ENCODE peak calls at places on chromosomes 5 and 9, in nine cellular contexts. One of them, this sample, is unnamed. For H3K4me1, the result is how much of the 10 kb centered on the place peaks cover.

GRCh38 chr5:111453747-111454146 is 58.6 kb downstream of the STARD4 start:
- DNase-seq in OCI-LY7: no peak
- DNase-seq in IMR-90: peak
- DNase-seq in H9: no peak
- DNase-seq in lung: no peak
- DNase-seq in ovary: no peak
- DNase-seq in heart right ventricle: no peak
- DNase-seq in PC-3: no peak
- DNase-seq in pancreas: no peak
- DNase-seq in this sample: no peak

GRCh38 chr5:19767987-19768386 is 220.0 kb downstream of the CDH18 start:
- DNase-seq in IMR-90: no peak
- DNase-seq in PC-3: peak
- DNase-seq in H9: no peak
- DNase-seq in lung: no peak
- DNase-seq in OCI-LY7: no peak
- DNase-seq in ovary: no peak
- DNase-seq in heart right ventricle: no peak
- DNase-seq in pancreas: no peak
- DNase-seq in this sample: no peak

GRCh38 chr9:114308361-114308950 is 14.4 kb upstream of the ORM1 start:
- DNase-seq in heart right ventricle: no peak
- DNase-seq in ovary: peak
- DNase-seq in IMR-90: no peak
- DNase-seq in pancreas: no peak
- DNase-seq in H9: no peak
- DNase-seq in lung: no peak
- DNase-seq in OCI-LY7: no peak
- DNase-seq in PC-3: no peak
- DNase-seq in this sample: no peak

GRCh38 chr9:116287721-116288120 is 134.1 kb downstream of the PAPPA start:
- DNase-seq in lung: no peak
- DNase-seq in IMR-90: peak
- DNase-seq in ovary: no peak
- DNase-seq in H9: no peak
- DNase-seq in PC-3: peak
- DNase-seq in heart right ventricle: no peak
- DNase-seq in pancreas: no peak
- DNase-seq in OCI-LY7: no peak
- DNase-seq in this sample: no peak

GRCh38 chr5:145811834-145812625 is 23.1 kb downstream of the PRELID2 start:
- DNase-seq in lung: no peak
- DNase-seq in H9: no peak
- DNase-seq in PC-3: peak
- DNase-seq in ovary: no peak
- DNase-seq in IMR-90: peak
- DNase-seq in OCI-LY7: no peak
- DNase-seq in heart right ventricle: no peak
- DNase-seq in pancreas: no peak
- DNase-seq in this sample: no peak

GRCh38 chr5:12141496-12141895 is 237.2 kb upstream of the CTNND2 start:
- DNase-seq in OCI-LY7: no peak
- DNase-seq in heart right ventricle: no peak
- DNase-seq in PC-3: peak
- DNase-seq in ovary: no peak
- DNase-seq in H9: no peak
- DNase-seq in IMR-90: no peak
- DNase-seq in lung: no peak
- DNase-seq in pancreas: no peak
- DNase-seq in this sample: peak

GRCh38 chr9:124894741-124895170 is 32.8 kb downstream of the ARPC5L start:
- DNase-seq in pancreas: no peak
- DNase-seq in OCI-LY7: peak
- DNase-seq in lung: no peak
- DNase-seq in H9: peak
- DNase-seq in PC-3: peak
- DNase-seq in IMR-90: peak
- DNase-seq in ovary: no peak
- DNase-seq in heart right ventricle: no peak
- DNase-seq in this sample: peak

GRCh38 chr9:78972303-78973002 is 599.3 kb upstream of the TLE4 start:
- DNase-seq in OCI-LY7: no peak
- DNase-seq in lung: no peak
- DNase-seq in H9: no peak
- DNase-seq in heart right ventricle: no peak
- DNase-seq in ovary: no peak
- DNase-seq in pancreas: no peak
- DNase-seq in PC-3: no peak
- DNase-seq in IMR-90: no peak
- DNase-seq in this sample: no peak

GRCh38 chr9:101470929-101471328 is 35.4 kb upstream of the ALDOB start:
- DNase-seq in pancreas: no peak
- DNase-seq in IMR-90: no peak
- DNase-seq in H9: no peak
- DNase-seq in heart right ventricle: no peak
- DNase-seq in lung: no peak
- DNase-seq in PC-3: no peak
- DNase-seq in ovary: no peak
- DNase-seq in OCI-LY7: no peak
- DNase-seq in this sample: no peak

GRCh38 chr9:33130501-33130900 is 36.6 kb downstream of the B4GALT1 start:
- DNase-seq in IMR-90: peak
- DNase-seq in pancreas: no peak
- DNase-seq in OCI-LY7: no peak
- DNase-seq in lung: no peak
- DNase-seq in ovary: no peak
- DNase-seq in PC-3: peak
- DNase-seq in H9: no peak
- DNase-seq in heart right ventricle: no peak
- DNase-seq in this sample: peak

GRCh38 chr9:103183569-103184191 is 188.5 kb downstream of the CYLC2 start:
- DNase-seq in heart right ventricle: no peak
- DNase-seq in ovary: peak
- DNase-seq in lung: no peak
- DNase-seq in pancreas: no peak
- DNase-seq in H9: peak
- DNase-seq in PC-3: peak
- DNase-seq in IMR-90: no peak
- DNase-seq in OCI-LY7: no peak
- DNase-seq in this sample: peak

GRCh38 chr9:113635586-113635985 is 172.1 kb downstream of the RGS3 start:
- DNase-seq in pancreas: no peak
- DNase-seq in lung: no peak
- DNase-seq in IMR-90: no peak
- DNase-seq in ovary: no peak
- DNase-seq in H9: no peak
- DNase-seq in PC-3: no peak
- DNase-seq in heart right ventricle: no peak
- DNase-seq in OCI-LY7: no peak
- DNase-seq in this sample: no peak

GRCh38 chr5:140251527-140251973 is 51.4 kb downstream of the PFDN1 start:
- DNase-seq in lung: no peak
- DNase-seq in heart right ventricle: no peak
- DNase-seq in ovary: no peak
- DNase-seq in IMR-90: peak
- DNase-seq in PC-3: peak
- DNase-seq in OCI-LY7: peak
- DNase-seq in pancreas: no peak
- DNase-seq in H9: no peak
- DNase-seq in this sample: peak

GRCh38 chr5:1800470-1801060 is 642 bp upstream of the NDUFS6 start:
- DNase-seq in H9: no peak
- DNase-seq in ovary: no peak
- DNase-seq in pancreas: peak
- DNase-seq in lung: no peak
- DNase-seq in OCI-LY7: no peak
- DNase-seq in IMR-90: no peak
- DNase-seq in PC-3: peak
- DNase-seq in heart right ventricle: no peak
- DNase-seq in this sample: no peak

GRCh38 chr9:124259273-124260078 is 1.7 kb downstream of the NEK6 start:
- DNase-seq in PC-3: peak
- DNase-seq in H9: no peak
- DNase-seq in OCI-LY7: peak
- DNase-seq in lung: peak
- DNase-seq in IMR-90: peak
- DNase-seq in heart right ventricle: peak
- DNase-seq in pancreas: peak
- DNase-seq in ovary: peak
- DNase-seq in this sample: peak

GRCh38 chr5:132896685-132897084 is 23.2 kb downstream of the LEAP2 start:
- DNase-seq in H9: no peak
- DNase-seq in OCI-LY7: no peak
- DNase-seq in lung: no peak
- DNase-seq in ovary: no peak
- DNase-seq in pancreas: no peak
- DNase-seq in PC-3: no peak
- DNase-seq in IMR-90: no peak
- DNase-seq in heart right ventricle: no peak
- DNase-seq in this sample: no peak

GRCh38 chr9:97767891-97768290 is 70.8 kb upstream of the XPA start:
- DNase-seq in PC-3: no peak
- DNase-seq in heart right ventricle: no peak
- DNase-seq in lung: no peak
- DNase-seq in H9: no peak
- DNase-seq in pancreas: no peak
- DNase-seq in OCI-LY7: no peak
- DNase-seq in IMR-90: peak
- DNase-seq in ovary: no peak
- DNase-seq in this sample: no peak

GRCh38 chr5:111997308-111998159 is 240.5 kb upstream of the NREP start:
- DNase-seq in heart right ventricle: no peak
- DNase-seq in ovary: no peak
- DNase-seq in OCI-LY7: no peak
- DNase-seq in pancreas: no peak
- DNase-seq in PC-3: peak
- DNase-seq in H9: no peak
- DNase-seq in lung: no peak
- DNase-seq in IMR-90: peak
- DNase-seq in this sample: peak

GRCh38 chr5:41418220-41419031 is 92.0 kb downstream of the PLCXD3 start:
- DNase-seq in ovary: no peak
- DNase-seq in OCI-LY7: no peak
- DNase-seq in pancreas: no peak
- DNase-seq in lung: no peak
- DNase-seq in heart right ventricle: no peak
- DNase-seq in PC-3: peak
- DNase-seq in H9: peak
- DNase-seq in IMR-90: peak
- DNase-seq in this sample: no peak

GRCh38 chr5:167576126-167576525 is 715.3 kb upstream of the WWC1 start:
- DNase-seq in OCI-LY7: no peak
- DNase-seq in ovary: no peak
- DNase-seq in PC-3: no peak
- DNase-seq in IMR-90: no peak
- DNase-seq in lung: no peak
- DNase-seq in heart right ventricle: no peak
- DNase-seq in pancreas: no peak
- DNase-seq in H9: no peak
- DNase-seq in this sample: no peak
- H3K4me1 ChIP-seq in OCI-LY7: under half
- H3K4me1 ChIP-seq in ovary: under half
- H3K4me1 ChIP-seq in PC-3: under half
- H3K4me1 ChIP-seq in IMR-90: under half
- H3K4me1 ChIP-seq in lung: under half
- H3K4me1 ChIP-seq in heart right ventricle: under half
- H3K4me1 ChIP-seq in pancreas: under half
- H3K4me1 ChIP-seq in H9: under half
- H3K4me1 ChIP-seq in this sample: under half

GRCh38 chr5:124906339-124907097 is 160.1 kb upstream of the ZNF608 start:
- DNase-seq in PC-3: peak
- DNase-seq in pancreas: no peak
- DNase-seq in lung: peak
- DNase-seq in H9: no peak
- DNase-seq in heart right ventricle: peak
- DNase-seq in ovary: peak
- DNase-seq in IMR-90: peak
- DNase-seq in OCI-LY7: peak
- DNase-seq in this sample: peak
- TF ChIP-seq CTCF in PC-3: no peak
- TF ChIP-seq CTCF in pancreas: no peak
- TF ChIP-seq CTCF in lung: no peak
- TF ChIP-seq CTCF in H9: no peak
- TF ChIP-seq CTCF in heart right ventricle: peak
- TF ChIP-seq CTCF in ovary: no peak
- TF ChIP-seq CTCF in IMR-90: peak
- TF ChIP-seq CTCF in OCI-LY7: no peak
- TF ChIP-seq CTCF in this sample: peak

GRCh38 chr5:151005187-151005974 is 15.0 kb upstream of the GPX3 start:
- DNase-seq in pancreas: no peak
- DNase-seq in heart right ventricle: no peak
- DNase-seq in ovary: peak
- DNase-seq in IMR-90: no peak
- DNase-seq in lung: no peak
- DNase-seq in OCI-LY7: no peak
- DNase-seq in PC-3: no peak
- DNase-seq in H9: no peak
- DNase-seq in this sample: no peak
- H3K27ac ChIP-seq in pancreas: no peak
- H3K27ac ChIP-seq in heart right ventricle: peak
- H3K27ac ChIP-seq in ovary: peak
- H3K27ac ChIP-seq in IMR-90: peak
- H3K27ac ChIP-seq in lung: peak
- H3K27ac ChIP-seq in OCI-LY7: no peak
- H3K27ac ChIP-seq in PC-3: no peak
- H3K27ac ChIP-seq in H9: no peak
- H3K27ac ChIP-seq in this sample: no peak

DNA sequence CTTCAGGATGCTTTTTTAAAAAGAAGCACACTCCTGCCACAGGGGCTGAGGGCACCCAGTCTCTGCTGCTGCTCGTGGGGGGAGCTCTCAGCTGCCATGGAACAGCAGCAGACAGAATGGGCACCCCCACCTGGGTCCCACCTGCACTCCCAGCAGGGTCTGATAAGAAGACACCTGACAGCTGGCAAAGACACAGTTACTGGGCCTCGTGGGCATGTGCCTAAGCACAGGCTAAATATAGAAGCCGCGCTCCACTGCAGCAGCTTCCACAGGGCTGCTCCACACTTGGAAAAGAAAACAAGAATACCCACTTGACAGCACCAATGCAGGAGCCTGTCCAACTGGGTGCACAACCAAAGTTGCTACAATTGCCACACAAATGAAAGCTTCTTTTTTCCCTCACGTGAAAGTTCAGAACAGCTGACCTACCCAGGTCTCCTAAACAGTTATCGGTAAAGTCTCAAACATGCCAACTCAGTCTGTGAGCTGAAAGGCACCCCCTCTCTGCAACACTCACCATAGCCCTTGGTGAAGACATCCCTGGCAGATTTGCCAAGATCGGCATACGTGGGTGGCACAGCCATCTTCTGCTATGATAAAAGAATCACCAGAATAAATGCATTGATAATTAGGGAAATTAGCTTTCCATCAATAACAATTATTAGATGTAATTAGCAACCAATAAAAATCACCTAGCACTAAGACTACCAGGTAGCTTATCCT is 12.2 kb downstream of the VDAC1 start:
- DNase-seq in PC-3: no peak
- DNase-seq in pancreas: no peak
- DNase-seq in H9: no peak
- DNase-seq in IMR-90: no peak
- DNase-seq in lung: no peak
- DNase-seq in OCI-LY7: peak
- DNase-seq in ovary: no peak
- DNase-seq in heart right ventricle: peak
- DNase-seq in this sample: no peak
- H3K4me1 ChIP-seq in PC-3: under half
- H3K4me1 ChIP-seq in pancreas: under half
- H3K4me1 ChIP-seq in H9: under half
- H3K4me1 ChIP-seq in IMR-90: under half
- H3K4me1 ChIP-seq in lung: under half
- H3K4me1 ChIP-seq in OCI-LY7: half or more
- H3K4me1 ChIP-seq in ovary: under half
- H3K4me1 ChIP-seq in heart right ventricle: half or more
- H3K4me1 ChIP-seq in this sample: under half

GRCh38 chr5:96901384-96901783 is 25.1 kb downstream of the ERAP2 start:
- DNase-seq in OCI-LY7: no peak
- DNase-seq in H9: peak
- DNase-seq in pancreas: no peak
- DNase-seq in PC-3: no peak
- DNase-seq in IMR-90: no peak
- DNase-seq in heart right ventricle: no peak
- DNase-seq in ovary: no peak
- DNase-seq in lung: no peak
- DNase-seq in this sample: no peak
- TF ChIP-seq CTCF in OCI-LY7: peak
- TF ChIP-seq CTCF in H9: peak
- TF ChIP-seq CTCF in pancreas: no peak
- TF ChIP-seq CTCF in PC-3: peak
- TF ChIP-seq CTCF in IMR-90: peak
- TF ChIP-seq CTCF in heart right ventricle: peak
- TF ChIP-seq CTCF in ovary: no peak
- TF ChIP-seq CTCF in lung: no peak
- TF ChIP-seq CTCF in this sample: peak

This sample was measured in foreskin keratinocyte.